ENCODE peak calls at places on chromosomes 16 and 17, in eight cellular contexts. S is fibroblast of lung; G is CD8-positive, alpha-beta memory T cell; K is colonic mucosa; R is tibial artery; B is transverse colon; A is tibial nerve; P is CD8-positive, alpha-beta T cell. T is an unnamed sample. For H3K36me3, the result is how much of the 10 kb centered on the place peaks cover.

GRCh38 chr17:75125984-75126383 is 5.6 kb downstream of the NT5C start:
- DNase-seq in S (no peak), G (no peak), K (no peak), R (no peak), B (no peak), A (no peak), P (no peak), T (no peak)

GRCh38 chr17:12744298-12744697 is 45.0 kb upstream of the ARHGAP44 start:
- DNase-seq in S (peak), G (no peak), K (peak), R (no peak), B (no peak), A (no peak), P (no peak), T (no peak)

GRCh38 chr17:76529643-76530488 is 7.6 kb downstream of the CYGB start:
- DNase-seq in S (peak), G (no peak), K (peak), R (peak), B (peak), A (peak), P (no peak), T (peak)

GRCh38 chr17:16121915-16122314 is 93.4 kb downstream of the NCOR1 start:
- DNase-seq in S (no peak), G (no peak), K (no peak), R (no peak), B (no peak), A (no peak), P (no peak), T (no peak)

GRCh38 chr17:80071116-80071980 is 30.0 kb upstream of the GAA start:
- DNase-seq in S (peak), G (no peak), K (peak), R (peak), B (peak), A (peak), P (no peak), T (no peak)

GRCh38 chr16:31475949-31476304 is 4.0 kb downstream of the TGFB1I1 start:
- DNase-seq in S (no peak), G (no peak), K (peak), R (no peak), B (peak), A (no peak), P (no peak), T (no peak)

GRCh38 chr16:73046484-73047214 is 1.3 kb downstream of the ZFHX3 start:
- DNase-seq in S (no peak), G (no peak), K (no peak), R (peak), B (no peak), A (no peak), P (no peak), T (no peak)

GRCh38 chr16:66580605-66581209 is 1.4 kb downstream of the CMTM2 start:
- DNase-seq in S (peak), G (no peak), K (no peak), R (peak), B (no peak), A (no peak), P (no peak), T (no peak)

GRCh38 chr16:57592591-57593003 is 35.8 kb upstream of the ADGRG1 start:
- DNase-seq in S (no peak), G (peak), K (no peak), R (no peak), B (peak), A (no peak), P (peak), T (no peak)

GRCh38 chr17:34075076-34075475 is 180.0 kb upstream of the CCL2 start:
- DNase-seq in S (no peak), G (no peak), K (no peak), R (no peak), B (no peak), A (no peak), P (no peak), T (no peak)

GRCh38 chr17:1036171-1036844 is 39.4 kb downstream of the TIMM22 start:
- DNase-seq in S (no peak), G (no peak), K (no peak), R (no peak), B (no peak), A (no peak), P (no peak), T (no peak)

GRCh38 chr17:64214950-64215349 is 48.1 kb downstream of the TEX2 start:
- DNase-seq in S (peak), G (no peak), K (no peak), R (no peak), B (no peak), A (no peak), P (no peak), T (no peak)

GRCh38 chr17:60451071-60451470 is 28.8 kb downstream of the CHCT1 start:
- DNase-seq in S (no peak), G (no peak), K (no peak), R (no peak), B (no peak), A (no peak), P (no peak), T (no peak)
- H3K36me3 ChIP-seq in S (under half), G (under half), K (under half), R (half or more), B (under half), A (under half), P (under half), T (under half)

GRCh38 chr17:19911033-19911432 is 43.3 kb upstream of the ULK2 start:
- DNase-seq in S (no peak), G (no peak), K (no peak), R (no peak), B (no peak), A (no peak), P (no peak), T (no peak)
- H3K36me3 ChIP-seq in S (under half), G (under half), K (under half), R (half or more), B (under half), A (under half), P (under half), T (under half)

GRCh38 chr16:89466920-89467319 is 23.4 kb downstream of the ANKRD11 start:
- DNase-seq in S (no peak), G (no peak), K (no peak), R (no peak), B (no peak), A (no peak), P (no peak), T (no peak)
- H3K36me3 ChIP-seq in S (under half), G (under half), K (under half), R (under half), B (under half), A (under half), P (under half), T (under half)

DNA sequence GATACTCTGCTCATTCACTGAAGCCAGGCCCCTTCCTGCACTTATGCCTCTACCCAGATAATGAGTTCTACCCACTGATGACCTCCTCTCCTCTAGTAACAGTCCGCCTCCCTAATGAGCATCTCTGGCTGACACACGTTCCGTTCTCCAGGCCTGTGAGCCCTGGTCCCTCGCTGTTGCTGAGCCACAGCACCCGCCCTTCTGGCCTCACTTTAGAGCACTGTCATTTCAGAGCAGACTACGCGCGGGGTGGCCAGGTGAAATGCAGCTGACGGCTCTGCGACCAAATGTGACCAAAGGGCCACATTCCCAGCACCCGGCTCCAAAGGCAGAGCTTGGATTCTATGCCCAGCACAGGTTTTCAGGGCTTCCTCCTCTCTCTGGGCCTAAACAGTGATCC is 13.8 kb downstream of the PSMD3 start:
- DNase-seq in S (no peak), G (no peak), K (no peak), R (no peak), B (no peak), A (no peak), P (no peak), T (no peak)
- H3K36me3 ChIP-seq in S (under half), G (half or more), K (under half), R (half or more), B (under half), A (half or more), P (half or more), T (half or more)

GRCh38 chr17:2435852-2436251 is 35.0 kb upstream of the MNT start:
- DNase-seq in S (no peak), G (no peak), K (no peak), R (no peak), B (no peak), A (no peak), P (no peak), T (no peak)

GRCh38 chr17:2436516-2436915 is 35.7 kb upstream of the MNT start:
- DNase-seq in S (no peak), G (no peak), K (no peak), R (no peak), B (no peak), A (no peak), P (no peak), T (no peak)

GRCh38 chr17:2438823-2439222 is 38.0 kb upstream of the MNT start:
- DNase-seq in S (peak), G (no peak), K (no peak), R (no peak), B (no peak), A (no peak), P (no peak), T (no peak)

GRCh38 chr17:2433696-2434095 is 32.8 kb upstream of the MNT start:
- DNase-seq in S (peak), G (no peak), K (no peak), R (no peak), B (no peak), A (no peak), P (no peak), T (no peak)

DNA sequence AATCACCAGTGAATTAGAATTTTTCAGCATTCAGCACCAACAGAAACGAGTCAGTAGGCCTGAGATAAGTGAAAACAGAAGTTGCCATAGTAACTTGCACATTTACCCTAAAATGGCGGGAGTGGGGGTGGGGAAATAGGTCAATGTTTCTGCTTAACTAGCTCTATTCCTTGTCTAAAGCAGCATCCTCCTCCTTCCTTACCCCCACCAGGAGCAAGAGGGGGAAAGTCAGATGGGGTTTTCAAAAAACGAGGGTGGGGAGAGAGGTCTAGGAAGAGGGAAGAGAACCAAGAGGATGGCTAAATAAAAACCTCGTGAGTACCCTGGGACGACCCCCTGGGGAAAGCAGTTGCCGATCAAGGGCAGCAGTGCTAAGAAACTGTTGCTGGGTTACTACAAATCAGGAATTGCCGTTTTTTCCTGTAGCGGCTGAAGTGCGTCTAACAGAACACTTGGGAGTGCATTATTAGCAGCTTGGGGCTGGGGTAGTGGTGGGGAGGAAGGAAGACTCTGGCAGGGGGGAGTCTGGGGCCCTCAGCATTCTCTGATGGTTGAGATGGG is 34.4 kb upstream of the MNT start:
- DNase-seq in S (peak), G (no peak), K (no peak), R (no peak), B (no peak), A (no peak), P (no peak), T (no peak)
- H3K36me3 ChIP-seq in S (under half), G (under half), K (under half), R (under half), B (under half), A (under half), P (under half), T (under half)

GRCh38 chr17:61856078-61856477 is 7.2 kb downstream of the BRIP1 start:
- DNase-seq in S (no peak), G (no peak), K (no peak), R (no peak), B (no peak), A (no peak), P (no peak), T (no peak)
- H3K36me3 ChIP-seq in S (under half), G (under half), K (under half), R (under half), B (under half), A (under half), P (under half), T (under half)

DNA sequence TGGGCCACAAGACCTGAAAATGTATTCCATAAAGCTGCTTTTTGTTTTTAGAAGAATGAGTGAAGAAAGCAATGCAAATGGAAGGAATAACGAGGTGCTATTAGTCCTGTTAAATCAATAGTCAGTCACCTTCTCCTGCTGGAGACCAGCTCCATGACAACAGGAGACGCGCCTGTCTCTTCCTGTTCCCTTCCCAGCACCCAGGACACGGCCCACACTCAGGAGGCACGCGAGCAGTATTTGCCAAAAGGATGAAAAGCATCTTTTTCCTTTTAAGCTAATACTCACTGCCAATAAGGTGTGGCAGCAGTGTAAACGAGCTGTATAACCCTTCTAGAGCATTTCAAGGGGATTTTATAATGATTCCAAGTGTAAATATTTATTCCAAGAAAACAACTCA is 37.7 kb downstream of the GTF3C1 start:
- DNase-seq in S (no peak), G (no peak), K (no peak), R (no peak), B (no peak), A (no peak), P (no peak), T (no peak)
- H3K36me3 ChIP-seq in S (under half), G (under half), K (under half), R (under half), B (under half), A (under half), P (under half), T (half or more)

GRCh38 chr16:4868573-4868972 is 21.3 kb downstream of the UBN1 start:
- DNase-seq in S (no peak), G (no peak), K (no peak), R (no peak), B (no peak), A (no peak), P (no peak), T (no peak)
- H3K36me3 ChIP-seq in S (under half), G (under half), K (under half), R (under half), B (under half), A (under half), P (under half), T (under half)

T was measured in BE2C.